ENCODE peak calls at places on chromosome 21, in seven cellular contexts. E is IMR-90, Q is neuronal stem cell, P is mesendoderm, D is H1, O is mesenchymal stem cell, A is trophoblast cell. T is an unnamed sample.

GRCh38 chr21:32565856-32566465 is 19.4 kb downstream of the TCP10L start:
- DNase-seq in E (peak), Q (no peak), P (no peak), D (no peak), O (no peak), A (no peak), T (no peak)

GRCh38 chr21:29719561-29719960 is 220.2 kb downstream of the GRIK1 start:
- DNase-seq in E (no peak), Q (no peak), P (no peak), D (no peak), O (no peak), A (no peak), T (no peak)

GRCh38 chr21:35350965-35351364 is 301.9 kb upstream of the RUNX1 start:
- DNase-seq in E (peak), Q (no peak), P (no peak), D (no peak), O (peak), A (no peak), T (no peak)

GRCh38 chr21:36075171-36075570 is 5.3 kb downstream of the CBR1 start:
- DNase-seq in E (no peak), Q (no peak), P (no peak), D (no peak), O (no peak), A (no peak), T (no peak)

GRCh38 chr21:31310750-31311149 is 33.3 kb downstream of the TIAM1 start:
- DNase-seq in E (peak), Q (no peak), P (peak), D (no peak), O (peak), A (peak), T (no peak)

GRCh38 chr21:29189358-29189757 is 58.9 kb downstream of the MAP3K7CL start:
- DNase-seq in E (peak), Q (no peak), P (no peak), D (no peak), O (no peak), A (no peak), T (no peak)

GRCh38 chr21:29299906-29300546 is 1.3 kb downstream of the BACH1 start:
- DNase-seq in E (peak), Q (peak), P (peak), D (no peak), O (peak), A (peak), T (peak)

GRCh38 chr21:32482565-32483292 is 70.2 kb downstream of the EVA1C start:
- DNase-seq in E (no peak), Q (no peak), P (no peak), D (no peak), O (no peak), A (no peak), T (no peak)

GRCh38 chr21:30340714-30341573 is 3.5 kb upstream of the KRTAP27-1 start:
- DNase-seq in E (peak), Q (peak), P (peak), D (no peak), O (peak), A (peak), T (peak)

GRCh38 chr21:35622612-35623011 is 437.7 kb downstream of the SETD4 start:
- DNase-seq in E (no peak), Q (no peak), P (no peak), D (no peak), O (no peak), A (no peak), T (no peak)

GRCh38 chr21:45108808-45109800 is 34.7 kb downstream of the ADARB1 start:
- DNase-seq in E (no peak), Q (no peak), P (no peak), D (no peak), O (no peak), A (no peak), T (no peak)
- H2BK120ac ChIP-seq in E (no peak), Q (no peak), P (no peak), D (no peak), O (no peak), A (no peak), T (no peak)

DNA sequence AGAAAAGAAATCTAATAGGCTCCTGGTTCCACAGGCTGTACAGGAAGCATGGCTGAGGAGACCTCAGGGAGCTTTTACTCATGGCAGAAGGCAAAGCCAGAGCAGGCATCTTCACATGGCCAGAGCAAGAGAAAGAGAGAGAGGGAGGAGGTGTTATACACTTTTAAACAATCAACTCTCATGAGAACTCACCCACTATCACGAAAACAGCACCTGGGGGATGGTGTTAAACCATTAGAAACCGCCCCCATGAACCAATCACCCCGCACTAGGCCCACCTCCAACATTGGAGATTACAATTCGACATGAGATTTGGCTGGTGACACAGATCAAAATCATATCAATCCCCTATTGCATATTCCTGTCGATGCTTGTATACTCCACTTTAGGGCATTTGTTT is 93.5 kb downstream of the MRPL39 start:
- DNase-seq in E (no peak), Q (no peak), P (no peak), D (no peak), O (no peak), A (no peak), T (no peak)
- H2BK120ac ChIP-seq in E (no peak), Q (no peak), P (no peak), D (no peak), O (no peak), A (no peak), T (no peak)

GRCh38 chr21:38126677-38127271 is 130.0 kb upstream of the KCNJ15 start:
- DNase-seq in E (peak), Q (peak), P (peak), D (no peak), O (peak), A (peak), T (peak)
- H2BK120ac ChIP-seq in E (no peak), Q (no peak), P (no peak), D (no peak), O (no peak), A (no peak), T (no peak)

GRCh38 chr21:34004013-34004938 is 69.1 kb upstream of the MRPS6 start:
- DNase-seq in E (peak), Q (no peak), P (no peak), D (no peak), O (no peak), A (no peak), T (no peak)

GRCh38 chr21:33998809-33999208 is 74.6 kb upstream of the MRPS6 start:
- DNase-seq in E (no peak), Q (no peak), P (no peak), D (no peak), O (no peak), A (no peak), T (no peak)

GRCh38 chr21:34004984-34005383 is 68.4 kb upstream of the MRPS6 start:
- DNase-seq in E (no peak), Q (no peak), P (no peak), D (no peak), O (no peak), A (no peak), T (no peak)

GRCh38 chr21:34006603-34007168 is 66.7 kb upstream of the MRPS6 start:
- DNase-seq in E (no peak), Q (no peak), P (no peak), D (no peak), O (no peak), A (no peak), T (no peak)

GRCh38 chr21:34003428-34003827 is 70.0 kb upstream of the MRPS6 start:
- DNase-seq in E (no peak), Q (no peak), P (no peak), D (no peak), O (no peak), A (no peak), T (no peak)
- H2BK120ac ChIP-seq in E (no peak), Q (no peak), P (no peak), D (no peak), O (no peak), A (no peak), T (no peak)

GRCh38 chr21:43775795-43776430 is at the start of gene CSTB:
- DNase-seq in E (peak), Q (no peak), P (peak), D (no peak), O (peak), A (peak), T (peak)

GRCh38 chr21:43771698-43772367 is 4.3 kb downstream of the CSTB start:
- DNase-seq in E (no peak), Q (no peak), P (no peak), D (no peak), O (peak), A (no peak), T (no peak)

GRCh38 chr21:43775190-43775589 is 918 bp downstream of the CSTB start:
- DNase-seq in E (no peak), Q (no peak), P (no peak), D (no peak), O (no peak), A (no peak), T (no peak)

GRCh38 chr21:43772368-43772870 is 3.7 kb downstream of the CSTB start:
- DNase-seq in E (no peak), Q (no peak), P (no peak), D (no peak), O (no peak), A (no peak), T (no peak)

GRCh38 chr21:43774163-43774562 is 1.9 kb downstream of the CSTB start:
- DNase-seq in E (no peak), Q (no peak), P (no peak), D (no peak), O (no peak), A (no peak), T (no peak)
- H2BK120ac ChIP-seq in E (no peak), Q (no peak), P (no peak), D (no peak), O (no peak), A (no peak), T (no peak)

GRCh38 chr21:20645344-20645743 is 352.9 kb upstream of the NCAM2 start:
- DNase-seq in E (no peak), Q (no peak), P (no peak), D (no peak), O (no peak), A (no peak), T (no peak)
- H2BK120ac ChIP-seq in E (no peak), Q (no peak), P (no peak), D (no peak), O (no peak), A (no peak), T (no peak)

GRCh38 chr21:41138711-41139110 is 29.2 kb upstream of the BACE2 start:
- DNase-seq in E (no peak), Q (no peak), P (no peak), D (no peak), O (no peak), A (no peak), T (no peak)

GRCh38 chr21:41136286-41136685 is 31.7 kb upstream of the BACE2 start:
- DNase-seq in E (no peak), Q (no peak), P (no peak), D (no peak), O (no peak), A (no peak), T (no peak)

GRCh38 chr21:41137401-41137800 is 30.6 kb upstream of the BACE2 start:
- DNase-seq in E (no peak), Q (no peak), P (no peak), D (no peak), O (no peak), A (no peak), T (no peak)

GRCh38 chr21:41139275-41139674 is 28.7 kb upstream of the BACE2 start:
- DNase-seq in E (no peak), Q (no peak), P (no peak), D (no peak), O (no peak), A (no peak), T (no peak)

GRCh38 chr21:41137889-41138288 is 30.1 kb upstream of the BACE2 start:
- DNase-seq in E (no peak), Q (no peak), P (no peak), D (no peak), O (no peak), A (no peak), T (no peak)
- H2BK120ac ChIP-seq in E (no peak), Q (no peak), P (no peak), D (no peak), O (no peak), A (no peak), T (no peak)

DNA sequence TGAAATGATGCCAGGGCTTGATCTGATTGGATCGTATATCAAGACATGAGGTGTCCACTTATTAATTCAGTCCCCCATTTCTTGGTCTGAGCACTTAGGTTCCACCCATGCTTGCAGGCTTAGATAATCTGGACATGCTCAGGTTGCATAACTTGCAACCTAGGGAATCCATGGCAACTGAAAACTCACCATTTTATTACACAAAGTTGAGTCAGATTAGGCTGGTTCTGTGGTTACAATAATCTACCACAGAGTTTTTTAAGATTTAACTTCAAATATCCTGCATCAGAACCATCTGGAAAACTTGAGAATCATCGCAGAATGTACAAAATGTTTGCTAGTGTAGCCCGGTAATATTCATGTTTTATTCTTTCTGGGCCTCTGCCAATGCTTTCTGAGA is 707.1 kb upstream of the ADAMTS5 start:
- DNase-seq in E (peak), Q (no peak), P (no peak), D (no peak), O (peak), A (no peak), T (no peak)
- H2BK120ac ChIP-seq in E (no peak), Q (no peak), P (no peak), D (no peak), O (no peak), A (no peak), T (no peak)

GRCh38 chr21:45829566-45830147 is 151.9 kb upstream of the COL6A1 start:
- DNase-seq in E (no peak), Q (no peak), P (no peak), D (no peak), O (no peak), A (no peak), T (peak)

GRCh38 chr21:45828580-45829565 is 152.7 kb upstream of the COL6A1 start:
- DNase-seq in E (no peak), Q (no peak), P (no peak), D (no peak), O (no peak), A (no peak), T (peak)

GRCh38 chr21:45830720-45831366 is 150.7 kb upstream of the COL6A1 start:
- DNase-seq in E (no peak), Q (no peak), P (no peak), D (no peak), O (no peak), A (no peak), T (peak)

GRCh38 chr21:45831991-45832740 is 149.4 kb upstream of the COL6A1 start:
- DNase-seq in E (peak), Q (no peak), P (peak), D (no peak), O (peak), A (no peak), T (no peak)

GRCh38 chr21:45830221-45830640 is 151.3 kb upstream of the COL6A1 start:
- DNase-seq in E (no peak), Q (no peak), P (no peak), D (no peak), O (no peak), A (no peak), T (peak)
- H2BK120ac ChIP-seq in E (no peak), Q (no peak), P (no peak), D (no peak), O (no peak), A (no peak), T (no peak)

T was measured in H9.